ENCODE peak calls at places on chromosomes 11 and 22, in six cellular contexts. One of them, this sample, is unnamed.

GRCh38 chr22:27986459-27986858 is 67.4 kb upstream of the PITPNB start:
- DNase-seq in sigmoid colon: peak
- DNase-seq in Panc1: no peak
- DNase-seq in upper lobe of left lung: no peak
- DNase-seq in HCT116: no peak
- DNase-seq in GM12891: no peak
- DNase-seq in this sample: no peak

GRCh38 chr11:62752994-62753735 is 795 bp downstream of the ZBTB3 start:
- DNase-seq in Panc1: no peak
- DNase-seq in GM12891: no peak
- DNase-seq in HCT116: no peak
- DNase-seq in upper lobe of left lung: no peak
- DNase-seq in sigmoid colon: no peak
- DNase-seq in this sample: no peak

GRCh38 chr11:65087216-65087615 is 3.2 kb downstream of the ZFPL1 start:
- DNase-seq in HCT116: no peak
- DNase-seq in GM12891: no peak
- DNase-seq in sigmoid colon: peak
- DNase-seq in upper lobe of left lung: peak
- DNase-seq in Panc1: no peak
- DNase-seq in this sample: no peak

GRCh38 chr11:6333112-6333511 is 12.8 kb upstream of the CAVIN3 start:
- DNase-seq in Panc1: no peak
- DNase-seq in upper lobe of left lung: no peak
- DNase-seq in sigmoid colon: no peak
- DNase-seq in GM12891: no peak
- DNase-seq in HCT116: no peak
- DNase-seq in this sample: no peak

GRCh38 chr11:596374-596773 is 19.4 kb downstream of the IRF7 start:
- DNase-seq in sigmoid colon: no peak
- DNase-seq in GM12891: no peak
- DNase-seq in upper lobe of left lung: no peak
- DNase-seq in HCT116: no peak
- DNase-seq in Panc1: no peak
- DNase-seq in this sample: no peak

GRCh38 chr11:56916162-56916561 is 72.6 kb upstream of the OR5AK2 start:
- DNase-seq in GM12891: no peak
- DNase-seq in Panc1: no peak
- DNase-seq in HCT116: no peak
- DNase-seq in upper lobe of left lung: no peak
- DNase-seq in sigmoid colon: no peak
- DNase-seq in this sample: no peak

GRCh38 chr22:36562261-36562835 is 33.4 kb upstream of the EIF3D start:
- DNase-seq in HCT116: no peak
- DNase-seq in upper lobe of left lung: no peak
- DNase-seq in sigmoid colon: no peak
- DNase-seq in GM12891: no peak
- DNase-seq in Panc1: no peak
- DNase-seq in this sample: no peak

GRCh38 chr11:1192741-1193325 is 30.0 kb upstream of the MUC5B start:
- DNase-seq in HCT116: no peak
- DNase-seq in upper lobe of left lung: no peak
- DNase-seq in GM12891: no peak
- DNase-seq in Panc1: no peak
- DNase-seq in sigmoid colon: peak
- DNase-seq in this sample: no peak

GRCh38 chr11:28819741-28820140 is 711.6 kb downstream of the METTL15 start:
- DNase-seq in Panc1: no peak
- DNase-seq in HCT116: no peak
- DNase-seq in sigmoid colon: no peak
- DNase-seq in upper lobe of left lung: no peak
- DNase-seq in GM12891: no peak
- DNase-seq in this sample: no peak

GRCh38 chr22:38966379-38966700 is 8.9 kb downstream of the APOBEC3A start:
- DNase-seq in GM12891: no peak
- DNase-seq in upper lobe of left lung: no peak
- DNase-seq in HCT116: no peak
- DNase-seq in Panc1: no peak
- DNase-seq in sigmoid colon: no peak
- DNase-seq in this sample: no peak

DNA sequence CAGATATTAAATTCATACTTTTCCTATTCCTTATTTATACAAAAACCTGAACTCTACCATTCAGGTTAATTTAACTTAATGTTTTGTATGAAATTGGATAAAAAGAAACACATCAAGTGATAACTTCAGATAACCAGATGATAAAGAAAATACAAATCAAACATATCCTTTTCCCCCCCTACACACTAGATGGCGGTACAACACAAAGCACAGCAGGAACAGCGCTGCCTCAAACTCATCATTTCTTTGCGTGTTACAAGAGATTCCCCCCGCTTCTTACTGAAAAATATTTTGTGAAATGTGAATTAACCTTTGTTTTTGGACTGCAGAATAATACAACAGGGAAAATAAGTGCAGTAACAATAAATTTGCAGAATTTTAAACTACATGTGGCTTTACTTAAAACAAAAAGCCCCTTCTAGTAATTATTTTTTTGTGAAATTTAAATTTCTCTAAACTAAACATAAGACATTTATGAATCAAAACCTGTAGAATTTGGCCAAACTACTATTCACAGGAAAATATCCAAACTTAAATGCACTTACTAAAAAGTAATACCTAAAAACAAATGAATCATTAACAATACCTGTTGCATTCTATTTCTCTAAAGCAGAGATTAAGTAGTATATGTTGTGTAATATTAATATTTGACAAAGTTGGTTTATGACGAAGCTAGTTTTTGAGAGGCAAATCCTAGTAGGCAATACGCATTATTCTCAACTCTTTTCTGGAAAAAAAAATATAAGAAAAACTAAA is 74.4 kb downstream of the ARHGAP32 start:
- DNase-seq in HCT116: peak
- DNase-seq in GM12891: peak
- DNase-seq in upper lobe of left lung: no peak
- DNase-seq in Panc1: peak
- DNase-seq in sigmoid colon: no peak
- DNase-seq in this sample: peak
- TF ChIP-seq POLR2AphosphoS5 in HCT116: no peak
- TF ChIP-seq POLR2AphosphoS5 in GM12891: no peak
- TF ChIP-seq POLR2AphosphoS5 in upper lobe of left lung: no peak
- TF ChIP-seq POLR2AphosphoS5 in Panc1: no peak
- TF ChIP-seq POLR2AphosphoS5 in sigmoid colon: no peak
- TF ChIP-seq POLR2AphosphoS5 in this sample: no peak

GRCh38 chr22:17131686-17132085 is 10.5 kb upstream of the TMEM121B start:
- DNase-seq in Panc1: no peak
- DNase-seq in upper lobe of left lung: no peak
- DNase-seq in sigmoid colon: peak
- DNase-seq in GM12891: no peak
- DNase-seq in HCT116: no peak
- DNase-seq in this sample: no peak
- TF ChIP-seq POLR2AphosphoS5 in Panc1: no peak
- TF ChIP-seq POLR2AphosphoS5 in upper lobe of left lung: no peak
- TF ChIP-seq POLR2AphosphoS5 in sigmoid colon: no peak
- TF ChIP-seq POLR2AphosphoS5 in GM12891: no peak
- TF ChIP-seq POLR2AphosphoS5 in HCT116: no peak
- TF ChIP-seq POLR2AphosphoS5 in this sample: no peak

GRCh38 chr11:19918302-19919049 is 205.8 kb downstream of the NAV2 start:
- DNase-seq in sigmoid colon: no peak
- DNase-seq in GM12891: no peak
- DNase-seq in upper lobe of left lung: no peak
- DNase-seq in HCT116: no peak
- DNase-seq in Panc1: no peak
- DNase-seq in this sample: no peak

GRCh38 chr11:19922689-19923035 is 210.0 kb downstream of the NAV2 start:
- DNase-seq in GM12891: no peak
- DNase-seq in sigmoid colon: no peak
- DNase-seq in upper lobe of left lung: no peak
- DNase-seq in HCT116: no peak
- DNase-seq in Panc1: no peak
- DNase-seq in this sample: no peak

GRCh38 chr11:19921976-19922688 is 209.5 kb downstream of the NAV2 start:
- DNase-seq in sigmoid colon: no peak
- DNase-seq in HCT116: no peak
- DNase-seq in GM12891: no peak
- DNase-seq in upper lobe of left lung: no peak
- DNase-seq in Panc1: no peak
- DNase-seq in this sample: no peak

GRCh38 chr11:19919050-19919561 is 206.5 kb downstream of the NAV2 start:
- DNase-seq in upper lobe of left lung: no peak
- DNase-seq in Panc1: peak
- DNase-seq in sigmoid colon: peak
- DNase-seq in GM12891: no peak
- DNase-seq in HCT116: no peak
- DNase-seq in this sample: peak

DNA sequence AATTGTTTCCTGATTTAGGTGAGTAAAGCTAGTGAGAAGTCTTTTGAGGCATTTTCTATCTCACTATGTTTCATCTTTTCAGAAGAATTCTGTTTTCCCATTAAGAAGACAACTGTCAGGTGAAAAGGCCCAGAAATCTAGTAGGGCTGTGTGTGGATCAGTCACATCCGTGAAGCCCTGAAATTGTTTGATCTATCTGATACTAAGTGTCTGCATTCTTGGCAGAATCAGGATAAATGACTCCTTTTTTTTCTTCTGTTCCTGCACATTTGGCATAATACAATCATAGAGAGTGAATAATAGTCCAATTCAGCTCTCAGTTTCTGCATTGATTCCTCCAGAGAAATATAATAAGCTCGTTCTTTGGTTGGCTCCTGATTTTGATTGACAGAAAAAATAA is 208.3 kb downstream of the NAV2 start:
- DNase-seq in Panc1: no peak
- DNase-seq in upper lobe of left lung: no peak
- DNase-seq in sigmoid colon: no peak
- DNase-seq in GM12891: no peak
- DNase-seq in HCT116: no peak
- DNase-seq in this sample: no peak
- TF ChIP-seq POLR2AphosphoS5 in Panc1: no peak
- TF ChIP-seq POLR2AphosphoS5 in upper lobe of left lung: no peak
- TF ChIP-seq POLR2AphosphoS5 in sigmoid colon: no peak
- TF ChIP-seq POLR2AphosphoS5 in GM12891: no peak
- TF ChIP-seq POLR2AphosphoS5 in HCT116: no peak
- TF ChIP-seq POLR2AphosphoS5 in this sample: no peak

GRCh38 chr11:24093410-24093809 is 403.4 kb upstream of the LUZP2 start:
- DNase-seq in GM12891: no peak
- DNase-seq in upper lobe of left lung: no peak
- DNase-seq in HCT116: no peak
- DNase-seq in sigmoid colon: no peak
- DNase-seq in Panc1: no peak
- DNase-seq in this sample: no peak
- TF ChIP-seq POLR2AphosphoS5 in GM12891: no peak
- TF ChIP-seq POLR2AphosphoS5 in upper lobe of left lung: no peak
- TF ChIP-seq POLR2AphosphoS5 in HCT116: no peak
- TF ChIP-seq POLR2AphosphoS5 in sigmoid colon: no peak
- TF ChIP-seq POLR2AphosphoS5 in Panc1: no peak
- TF ChIP-seq POLR2AphosphoS5 in this sample: no peak

GRCh38 chr11:122340607-122341006 is 224.6 kb upstream of the BLID start:
- DNase-seq in GM12891: no peak
- DNase-seq in upper lobe of left lung: no peak
- DNase-seq in Panc1: no peak
- DNase-seq in HCT116: no peak
- DNase-seq in sigmoid colon: no peak
- DNase-seq in this sample: no peak
- TF ChIP-seq POLR2AphosphoS5 in GM12891: no peak
- TF ChIP-seq POLR2AphosphoS5 in upper lobe of left lung: no peak
- TF ChIP-seq POLR2AphosphoS5 in Panc1: no peak
- TF ChIP-seq POLR2AphosphoS5 in HCT116: no peak
- TF ChIP-seq POLR2AphosphoS5 in sigmoid colon: no peak
- TF ChIP-seq POLR2AphosphoS5 in this sample: no peak

GRCh38 chr11:72682238-72682872 is 8.1 kb upstream of the PDE2A start:
- DNase-seq in HCT116: no peak
- DNase-seq in GM12891: no peak
- DNase-seq in Panc1: no peak
- DNase-seq in sigmoid colon: no peak
- DNase-seq in upper lobe of left lung: no peak
- DNase-seq in this sample: no peak

GRCh38 chr11:72681226-72682153 is 7.3 kb upstream of the PDE2A start:
- DNase-seq in sigmoid colon: no peak
- DNase-seq in GM12891: no peak
- DNase-seq in upper lobe of left lung: no peak
- DNase-seq in Panc1: no peak
- DNase-seq in HCT116: no peak
- DNase-seq in this sample: no peak

GRCh38 chr11:72684236-72684912 is 10.2 kb upstream of the PDE2A start:
- DNase-seq in upper lobe of left lung: peak
- DNase-seq in Panc1: peak
- DNase-seq in GM12891: peak
- DNase-seq in HCT116: peak
- DNase-seq in sigmoid colon: peak
- DNase-seq in this sample: peak

GRCh38 chr11:72685560-72686480 is 11.6 kb upstream of the PDE2A start:
- DNase-seq in HCT116: no peak
- DNase-seq in Panc1: no peak
- DNase-seq in sigmoid colon: peak
- DNase-seq in upper lobe of left lung: peak
- DNase-seq in GM12891: no peak
- DNase-seq in this sample: peak

DNA sequence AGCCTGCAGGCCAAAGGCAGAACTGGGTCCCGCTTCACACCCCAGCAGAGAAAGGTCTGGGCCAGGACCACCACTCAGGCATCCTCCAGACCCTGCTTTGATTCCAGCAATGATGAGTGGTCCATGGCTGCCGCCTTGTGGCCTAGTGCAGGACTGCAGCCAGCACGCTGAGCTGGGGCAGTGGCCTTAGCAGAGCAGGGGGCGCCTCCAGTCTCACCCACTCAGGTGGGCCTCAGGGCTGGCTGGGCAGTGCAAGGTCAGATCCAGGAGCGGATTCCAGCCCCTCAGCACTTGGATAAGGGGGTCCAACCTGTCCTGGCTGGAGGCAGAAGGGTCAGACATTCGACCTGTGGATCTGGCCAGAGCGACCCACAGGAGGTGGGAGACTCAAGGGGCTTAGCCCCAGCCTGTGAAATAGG is 9.6 kb upstream of the PDE2A start:
- DNase-seq in GM12891: peak
- DNase-seq in Panc1: peak
- DNase-seq in upper lobe of left lung: peak
- DNase-seq in sigmoid colon: no peak
- DNase-seq in HCT116: no peak
- DNase-seq in this sample: peak
- TF ChIP-seq POLR2AphosphoS5 in GM12891: peak
- TF ChIP-seq POLR2AphosphoS5 in Panc1: no peak
- TF ChIP-seq POLR2AphosphoS5 in upper lobe of left lung: no peak
- TF ChIP-seq POLR2AphosphoS5 in sigmoid colon: no peak
- TF ChIP-seq POLR2AphosphoS5 in HCT116: peak
- TF ChIP-seq POLR2AphosphoS5 in this sample: no peak

DNA sequence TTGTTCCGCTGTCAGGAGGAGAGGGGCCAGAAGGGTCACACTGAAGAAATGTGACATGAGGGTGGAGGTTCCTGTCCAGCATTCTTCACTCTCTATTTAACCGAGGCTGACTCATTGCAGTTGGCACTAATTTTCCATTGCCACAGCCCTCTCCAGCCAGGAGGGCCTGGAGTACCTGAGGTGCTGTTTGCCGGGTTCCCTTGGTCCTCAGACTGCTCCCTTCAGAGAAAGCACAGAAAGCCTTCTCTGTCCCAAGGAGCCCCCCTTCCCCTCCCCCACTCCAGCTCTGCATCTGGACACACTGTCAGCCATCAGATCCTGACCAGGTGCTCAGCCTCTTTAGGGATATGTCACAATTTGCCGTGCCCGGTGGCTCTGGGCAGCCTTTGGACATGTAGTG is 3.1 kb upstream of the C11orf91 start:
- DNase-seq in HCT116: no peak
- DNase-seq in sigmoid colon: no peak
- DNase-seq in GM12891: no peak
- DNase-seq in Panc1: peak
- DNase-seq in upper lobe of left lung: no peak
- DNase-seq in this sample: no peak
- TF ChIP-seq POLR2AphosphoS5 in HCT116: peak
- TF ChIP-seq POLR2AphosphoS5 in sigmoid colon: no peak
- TF ChIP-seq POLR2AphosphoS5 in GM12891: no peak
- TF ChIP-seq POLR2AphosphoS5 in Panc1: peak
- TF ChIP-seq POLR2AphosphoS5 in upper lobe of left lung: peak
- TF ChIP-seq POLR2AphosphoS5 in this sample: no peak

This sample was measured in transverse colon.